ENCODE peak calls at places on chromosomes 13 and 19, in five cellular contexts. K is Calu3, N is B cell, D is pulmonary artery endothelial cell, B is NCI-H2171. R is an unnamed sample.

GRCh38 chr19:4064551-4065260 is 2.0 kb downstream of the ZBTB7A start:
- DNase-seq in K (no peak), N (peak), D (no peak), B (peak), R (peak)

GRCh38 chr13:35592457-35592856 is 116.0 kb upstream of the MAB21L1 start:
- DNase-seq in K (no peak), N (no peak), D (no peak), B (no peak), R (no peak)

GRCh38 chr19:48975947-48976847 is 11.1 kb downstream of the FTL start:
- DNase-seq in K (no peak), N (no peak), D (no peak), B (peak), R (no peak)

GRCh38 chr19:7904074-7905020 is 670 bp downstream of the MAP2K7 start:
- DNase-seq in K (no peak), N (peak), D (no peak), B (peak), R (peak)

GRCh38 chr13:74210693-74211393 is 76.6 kb upstream of the KLF12 start:
- DNase-seq in K (no peak), N (no peak), D (no peak), B (peak), R (no peak)

GRCh38 chr13:113616991-113617749 is 32.6 kb downstream of the TFDP1 start:
- DNase-seq in K (no peak), N (no peak), D (no peak), B (no peak), R (no peak)

GRCh38 chr13:45928196-45928595 is 76.6 kb upstream of the SIAH3 start:
- DNase-seq in K (no peak), N (no peak), D (no peak), B (no peak), R (no peak)

GRCh38 chr19:4702764-4703163 is 20.9 kb downstream of the DPP9 start:
- DNase-seq in K (no peak), N (no peak), D (no peak), B (no peak), R (no peak)

R was measured in T-helper 9 cell.